ENCODE peak calls at places on chromosomes 3 and 15, in four cellular contexts. U is WTC11, Z is K562, T is HepG2. B is an unnamed sample.

GRCh38 chr3:149806171-149806778 is 6.7 kb upstream of the RNF13 start:
- DNase-seq in U (no peak), T (no peak), Z (no peak), B (no peak)

GRCh38 chr15:65824941-65825544 is 33.0 kb upstream of the DENND4A start:
- DNase-seq in U (no peak), T (no peak), Z (no peak), B (no peak)

GRCh38 chr3:128489860-128490649 is 2.9 kb downstream of the GATA2 start:
- DNase-seq in Z (no peak), U (peak), T (peak), B (peak)

GRCh38 chr3:155782390-155782953 is 23.6 kb downstream of the C3orf33 start:
- DNase-seq in U (no peak), T (no peak), Z (no peak), B (no peak)

GRCh38 chr15:90334304-90334731 is 17.8 kb upstream of the ZNF774 start:
- DNase-seq in U (no peak), Z (no peak), T (peak), B (no peak)

GRCh38 chr15:26028086-26028740 is 165.1 kb upstream of the ATP10A start:
- DNase-seq in T (no peak), U (no peak), Z (no peak), B (no peak)

GRCh38 chr3:48561045-48561736 is 2.4 kb downstream of the UCN2 start:
- DNase-seq in U (peak), T (peak), Z (peak), B (no peak)

GRCh38 chr3:150372320-150373118 is 35.6 kb upstream of the TSC22D2 start:
- DNase-seq in Z (peak), U (no peak), T (peak), B (peak)

GRCh38 chr3:49358884-49359225 is 702 bp upstream of the GPX1 start:
- DNase-seq in Z (no peak), U (no peak), T (peak), B (peak)

GRCh38 chr3:9028134-9028533 is 64.9 kb upstream of the RAD18 start:
- DNase-seq in T (no peak), U (no peak), Z (no peak), B (no peak)

GRCh38 chr3:72158639-72159005 is 373.7 kb upstream of the PROK2 start:
- DNase-seq in T (no peak), Z (no peak), U (no peak), B (no peak)

GRCh38 chr3:45688194-45688881 is 858 bp upstream of the SACM1L start:
- DNase-seq in Z (peak), U (peak), T (peak), B (peak)

GRCh38 chr3:18469775-18470174 is 44.6 kb upstream of the SATB1 start:
- DNase-seq in Z (no peak), T (no peak), U (no peak), B (no peak)

GRCh38 chr3:160091441-160091840 is 102.8 kb downstream of the IL12A start:
- DNase-seq in Z (no peak), U (no peak), T (no peak), B (no peak)

GRCh38 chr3:59161048-59161447 is 111.2 kb upstream of the CFAP20DC start:
- DNase-seq in Z (no peak), U (no peak), T (no peak), B (no peak)

GRCh38 chr15:87207251-87207650 is 1049.3 kb downstream of the NTRK3 start:
- DNase-seq in T (no peak), U (no peak), Z (no peak), B (no peak)

GRCh38 chr3:4597204-4597985 is 104.2 kb downstream of the ITPR1 start:
- DNase-seq in T (no peak), U (no peak), Z (no peak), B (no peak)

GRCh38 chr3:147360936-147361670 is 45.2 kb downstream of the ZIC4 start:
- DNase-seq in Z (no peak), U (peak), T (no peak), B (peak)

GRCh38 chr15:57592426-57592825 is 722 bp downstream of the MYZAP start:
- DNase-seq in U (no peak), T (no peak), Z (no peak), B (no peak)

GRCh38 chr3:86711634-86712033 is 279.3 kb downstream of the VGLL3 start:
- DNase-seq in U (no peak), Z (no peak), T (no peak), B (no peak)

GRCh38 chr15:63793046-63793483 is 40.7 kb downstream of the HERC1 start:
- DNase-seq in Z (no peak), T (no peak), U (no peak), B (no peak)

GRCh38 chr15:26294062-26294689 is 431.0 kb upstream of the ATP10A start:
- DNase-seq in Z (no peak), U (peak), T (no peak), B (no peak)

GRCh38 chr15:78299302-78300102 is at the start of gene SKIC8:
- DNase-seq in U (peak), T (peak), Z (peak), B (peak)

GRCh38 chr15:70720228-70721016 is 42.9 kb downstream of the UACA start:
- DNase-seq in U (no peak), Z (no peak), T (no peak), B (no peak)

GRCh38 chr3:19645093-19645492 is 288.9 kb downstream of the EFHB start:
- DNase-seq in U (no peak), Z (no peak), T (no peak), B (no peak)

GRCh38 chr3:194067949-194068362 is 68.0 kb upstream of the HES1 start:
- DNase-seq in U (no peak), T (no peak), Z (no peak), B (no peak)

GRCh38 chr3:72035606-72036005 is 250.7 kb upstream of the PROK2 start:
- DNase-seq in T (no peak), Z (no peak), U (no peak), B (no peak)

GRCh38 chr3:135304378-135304777 is 509.3 kb downstream of the EPHB1 start:
- DNase-seq in T (no peak), Z (no peak), U (no peak), B (no peak)

GRCh38 chr15:30922469-30923311 is 19.0 kb downstream of the FAN1 start:
- DNase-seq in U (peak), T (peak), Z (no peak), B (no peak)

GRCh38 chr3:172152869-172153268 is 113.5 kb downstream of the FNDC3B start:
- DNase-seq in U (no peak), T (no peak), Z (no peak), B (no peak)

GRCh38 chr3:179268400-179269051 is 17.6 kb upstream of the KCNMB3 start:
- DNase-seq in U (no peak), T (no peak), Z (no peak), B (no peak)

DNA sequence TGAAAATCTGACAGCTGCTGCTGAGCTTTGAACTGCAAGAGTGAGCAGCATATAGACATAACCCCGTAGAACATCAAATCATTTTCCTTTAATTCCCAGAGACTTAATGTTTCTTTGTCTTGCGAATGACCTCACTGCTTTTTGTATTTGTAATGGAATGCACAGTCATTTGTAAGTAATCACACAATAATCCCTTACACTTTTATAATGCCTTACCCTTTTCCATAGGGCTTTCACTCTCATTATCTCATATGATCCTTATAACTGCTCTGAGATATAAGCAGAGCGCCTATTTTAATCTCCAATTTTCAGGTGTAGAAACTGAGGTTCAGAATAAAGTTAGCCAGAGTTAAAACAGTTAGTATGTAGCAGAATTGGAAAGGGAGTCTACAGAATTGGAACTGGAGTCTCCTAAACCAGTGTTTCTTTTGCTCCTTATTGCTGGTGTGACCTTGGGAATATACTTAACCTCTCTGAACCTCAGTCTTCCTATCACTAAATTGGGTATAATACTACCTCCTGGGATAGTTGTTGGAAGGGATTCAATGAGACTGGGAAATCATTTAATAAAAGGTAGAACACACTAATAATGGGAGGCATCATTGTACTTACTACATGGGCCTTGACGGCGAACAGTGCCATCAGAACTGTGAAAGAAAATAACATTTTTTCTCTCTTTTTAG is 54.9 kb downstream of the LPP start:
- DNase-seq in T (no peak), Z (no peak), U (no peak), B (no peak)
- TF ChIP-seq ELF4 in T (no peak), Z (no peak), U (no peak), B (no peak)

GRCh38 chr3:23996058-23996457 is 51.0 kb downstream of the NR1D2 start:
- DNase-seq in T (no peak), Z (no peak), U (no peak), B (no peak)
- TF ChIP-seq ELF4 in T (no peak), Z (no peak), U (no peak), B (no peak)

GRCh38 chr15:83881156-83881555 is 227.2 kb downstream of the ADAMTSL3 start:
- DNase-seq in U (no peak), T (no peak), Z (no peak), B (no peak)
- TF ChIP-seq ELF4 in U (no peak), T (no peak), Z (no peak), B (no peak)

GRCh38 chr3:191415566-191415965 is 45.4 kb upstream of the PYDC2 start:
- DNase-seq in U (no peak), T (no peak), Z (no peak), B (no peak)

GRCh38 chr3:191414732-191415131 is 46.2 kb upstream of the PYDC2 start:
- DNase-seq in U (no peak), T (no peak), Z (no peak), B (no peak)

GRCh38 chr3:191412764-191413163 is 48.2 kb upstream of the PYDC2 start:
- DNase-seq in T (no peak), Z (no peak), U (no peak), B (no peak)

GRCh38 chr3:191417457-191417729 is 43.6 kb upstream of the PYDC2 start:
- DNase-seq in Z (no peak), U (no peak), T (no peak), B (no peak)

GRCh38 chr3:191414286-191414685 is 46.7 kb upstream of the PYDC2 start:
- DNase-seq in Z (no peak), T (no peak), U (no peak), B (no peak)
- TF ChIP-seq ELF4 in Z (no peak), T (no peak), U (no peak), B (no peak)

DNA sequence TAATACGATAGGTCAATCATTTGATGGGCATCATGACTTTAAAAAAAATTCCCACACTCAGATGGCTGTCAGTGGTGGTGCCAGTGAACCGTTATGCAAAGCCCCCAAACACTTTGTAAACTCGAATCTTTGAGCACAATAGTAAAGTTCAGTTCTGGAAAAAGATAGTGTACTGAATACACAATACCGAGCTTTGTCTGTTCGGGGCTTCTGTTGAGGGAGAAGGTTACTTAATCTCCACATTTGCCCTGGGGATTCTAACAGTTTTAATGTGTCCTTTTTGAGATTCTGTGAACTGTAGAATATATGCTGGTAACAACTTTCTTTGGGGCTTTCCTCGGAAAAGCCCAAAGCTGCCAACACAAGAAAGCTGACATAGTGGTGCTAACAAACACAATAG is 686.5 kb downstream of the ROBO1 start:
- DNase-seq in U (no peak), Z (no peak), T (peak), B (no peak)
- TF ChIP-seq ELF4 in U (no peak), Z (no peak), T (no peak), B (no peak)

GRCh38 chr15:52785672-52786406 is 4.3 kb downstream of the ONECUT1 start:
- DNase-seq in Z (no peak), T (no peak), U (no peak), B (no peak)

GRCh38 chr15:52784799-52785671 is 5.1 kb downstream of the ONECUT1 start:
- DNase-seq in Z (no peak), U (no peak), T (peak), B (no peak)

GRCh38 chr15:52782514-52782913 is 7.6 kb downstream of the ONECUT1 start:
- DNase-seq in T (no peak), U (no peak), Z (no peak), B (no peak)

GRCh38 chr15:52783191-52783829 is 6.8 kb downstream of the ONECUT1 start:
- DNase-seq in Z (no peak), U (peak), T (no peak), B (no peak)

DNA sequence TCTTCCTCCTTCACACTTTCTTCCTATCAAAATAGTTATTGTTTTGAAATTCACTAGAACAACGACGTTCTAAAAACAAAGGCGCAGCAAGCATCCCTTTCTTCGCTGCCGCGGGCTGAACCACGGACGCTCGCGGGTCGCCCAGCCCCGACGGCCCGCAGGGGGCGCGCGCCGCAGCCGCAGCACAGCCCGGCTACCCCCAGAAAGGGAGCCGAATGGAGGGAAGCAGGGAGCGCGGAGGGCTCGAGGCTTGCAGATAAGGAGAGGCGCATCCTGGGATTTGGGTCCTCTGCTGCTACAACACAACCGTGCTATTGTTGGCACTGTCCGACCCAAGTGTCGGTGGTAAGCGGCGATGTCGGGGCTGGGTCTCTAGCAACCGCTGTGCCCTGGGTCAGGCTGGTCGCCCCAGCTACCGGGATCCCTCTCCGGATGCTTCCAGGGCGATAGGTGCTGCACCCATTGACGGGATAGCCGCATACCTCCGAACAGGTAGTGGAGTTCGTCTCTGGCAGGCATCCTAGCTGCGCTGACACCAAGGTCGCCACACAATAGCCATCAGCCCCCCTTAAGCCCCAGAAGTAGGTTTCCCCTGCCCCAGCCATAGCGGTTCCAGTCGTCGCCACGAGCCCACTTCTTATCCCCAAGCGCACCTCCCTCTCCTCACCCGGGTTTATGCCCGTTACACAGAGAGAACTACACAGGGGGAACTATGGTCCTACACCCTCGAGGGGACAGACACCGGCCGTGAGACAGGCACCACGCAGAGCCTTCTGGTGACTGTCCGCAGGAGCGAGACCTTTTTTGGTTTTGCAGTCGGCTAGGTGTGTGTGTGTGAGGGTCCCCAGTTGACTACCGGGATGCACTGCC is 6.0 kb downstream of the ONECUT1 start:
- DNase-seq in T (no peak), Z (peak), U (peak), B (no peak)
- TF ChIP-seq ELF4 in T (no peak), Z (no peak), U (no peak), B (no peak)

DNA sequence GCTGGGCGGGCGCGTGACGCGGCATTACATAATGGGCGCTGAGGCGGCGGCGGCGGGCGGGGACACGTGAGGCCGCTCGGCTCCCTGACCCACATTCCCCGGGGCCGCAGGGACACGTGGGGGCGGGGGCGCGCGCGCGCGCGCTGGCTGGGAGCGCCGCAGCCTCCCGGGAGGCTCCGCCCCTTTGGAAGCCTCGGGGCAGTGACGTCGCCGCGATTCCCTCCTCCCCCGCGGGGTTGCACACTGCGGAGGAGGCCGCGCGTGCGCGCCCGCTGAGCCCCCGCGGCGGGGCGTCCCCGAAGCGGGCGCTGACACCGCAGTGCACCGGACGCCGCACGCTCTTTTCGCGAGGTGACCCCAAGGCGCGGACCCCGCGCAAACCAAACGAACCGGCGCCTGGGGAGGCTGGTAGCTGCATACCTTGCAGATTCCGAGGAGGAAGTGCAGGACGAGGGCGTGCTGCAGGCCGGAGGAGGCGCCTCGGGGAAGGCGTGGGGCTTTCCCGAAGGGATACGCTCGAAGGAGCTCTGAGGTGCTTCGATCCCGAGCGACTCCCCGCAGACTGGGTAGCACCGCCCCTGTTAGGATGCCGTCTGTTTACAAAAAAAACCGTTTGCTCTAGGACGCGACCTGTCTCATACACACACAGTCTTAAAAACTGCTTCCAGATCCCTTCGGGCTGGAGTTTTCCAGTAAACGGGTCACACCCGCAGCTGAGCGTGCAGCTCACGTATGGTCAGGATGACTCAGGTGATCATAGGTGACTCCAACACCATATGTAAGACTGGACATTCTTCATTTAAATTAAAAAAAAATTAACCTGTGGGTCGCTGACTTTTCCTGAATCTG is 1.0 kb downstream of the NR1D2 start:
- DNase-seq in T (peak), U (peak), Z (peak), B (peak)
- TF ChIP-seq ELF4 in T (peak), U (no peak), Z (no peak), B (no peak)

DNA sequence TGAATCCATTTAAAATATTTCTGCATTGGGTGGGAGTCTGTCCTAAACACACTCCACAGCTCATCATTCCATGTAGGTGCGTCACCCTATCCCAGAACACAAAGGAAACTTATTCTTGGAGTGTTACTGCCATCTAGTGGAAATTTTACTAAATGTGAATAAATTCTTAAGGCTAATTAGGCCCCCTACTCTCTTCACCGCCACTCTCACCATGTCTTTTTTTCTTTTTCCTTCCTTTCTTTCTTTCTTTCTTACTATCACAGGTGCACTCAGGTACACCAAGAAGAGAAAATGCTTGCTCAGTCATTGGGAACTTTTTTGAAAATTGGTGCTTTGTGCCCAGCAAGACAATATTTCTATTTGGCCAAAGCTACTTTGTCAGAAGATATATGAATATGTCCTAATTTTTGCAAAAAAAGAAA is 26.4 kb upstream of the ATP8B4 start:
- DNase-seq in T (peak), Z (peak), U (no peak), B (peak)
- TF ChIP-seq ELF4 in T (no peak), Z (no peak), U (no peak), B (no peak)